ENCODE peak calls at places on chromosome 14, in eight cellular contexts. V is non-pigmented ciliary epithelial cell; A is psoas muscle; M is naive thymus-derived CD8-positive, alpha-beta T cell; L is GM12865; N is HL-60; U is DMS53; P is SHP77. D is an unnamed sample.

GRCh38 chr14:34665785-34666425 is 36.0 kb upstream of the SNX6 start:
- DNase-seq in P (peak), N (peak), L (no peak), M (peak), U (peak), V (peak), A (no peak), D (peak)

GRCh38 chr14:87705439-87705896 is 287.5 kb downstream of the GALC start:
- DNase-seq in N (no peak), V (no peak), U (no peak), P (no peak), M (no peak), L (no peak), A (no peak), D (no peak)

GRCh38 chr14:76464856-76465255 is 88.9 kb downstream of the ESRRB start:
- DNase-seq in U (no peak), N (no peak), V (no peak), M (no peak), L (no peak), A (no peak), P (no peak), D (no peak)

GRCh38 chr14:83294941-83295340 is 1761.3 kb upstream of the SEL1L start:
- DNase-seq in P (no peak), A (no peak), M (no peak), L (no peak), N (no peak), U (no peak), V (peak), D (no peak)

GRCh38 chr14:96086574-96087077 is 47.5 kb downstream of the C14orf132 start:
- DNase-seq in N (no peak), M (no peak), U (no peak), V (no peak), P (no peak), A (no peak), L (no peak), D (peak)

GRCh38 chr14:79354336-79354735 is 857.0 kb downstream of the DIO2 start:
- DNase-seq in M (no peak), A (no peak), N (no peak), P (no peak), L (no peak), V (no peak), U (no peak), D (no peak)

GRCh38 chr14:72948481-72949138 is 22.3 kb downstream of the DCAF4 start:
- DNase-seq in L (peak), V (no peak), N (peak), M (peak), A (peak), P (peak), U (peak), D (peak)

GRCh38 chr14:60008042-60008441 is 83.7 kb upstream of the PCNX4 start:
- DNase-seq in M (no peak), A (no peak), L (no peak), U (no peak), P (no peak), N (no peak), V (no peak), D (no peak)

GRCh38 chr14:50308363-50308762 is 3.7 kb downstream of the L2HGDH start:
- DNase-seq in M (no peak), L (no peak), P (no peak), N (no peak), U (peak), A (no peak), V (no peak), D (no peak)

GRCh38 chr14:71661441-71661840 is 270.8 kb upstream of the RGS6 start:
- DNase-seq in L (no peak), P (no peak), M (no peak), N (no peak), U (no peak), V (no peak), A (no peak), D (no peak)

GRCh38 chr14:40374221-40374620 is 942.0 kb upstream of the FBXO33 start:
- DNase-seq in M (no peak), P (no peak), V (no peak), A (no peak), U (no peak), N (no peak), L (no peak), D (no peak)

GRCh38 chr14:94395900-94396574 is 7.6 kb upstream of the SERPINA1 start:
- DNase-seq in N (no peak), P (peak), U (peak), L (no peak), A (no peak), V (no peak), M (no peak), D (no peak)

GRCh38 chr14:60964901-60965300 is 16.0 kb downstream of the TRMT5 start:
- DNase-seq in M (no peak), L (no peak), A (no peak), P (no peak), U (no peak), V (no peak), N (no peak), D (no peak)

GRCh38 chr14:105507247-105507646 is 16.2 kb downstream of the TEDC1 start:
- DNase-seq in N (no peak), A (peak), U (no peak), V (no peak), M (no peak), L (no peak), P (no peak), D (no peak)